ENCODE peak calls at places on chromosomes 16 and 17, in six cellular contexts. E is right atrium auricular region; L is activated naive CD4-positive, alpha-beta T cell; N is CD8-positive, alpha-beta memory T cell; Y is NCI-H1417; P is thyroid gland. S is an unnamed sample.

GRCh38 chr17:2795412-2796163 is 650 bp upstream of the RAP1GAP2 start:
- DNase-seq in E (no peak), L (no peak), N (no peak), Y (no peak), P (no peak), S (no peak)

GRCh38 chr16:17173134-17173729 is 297.5 kb downstream of the XYLT1 start:
- DNase-seq in E (peak; percentile 74), L (no peak), N (no peak), Y (no peak), P (peak; percentile 16), S (no peak)

GRCh38 chr17:32349854-32350661 is at the start of gene ZNF207:
- DNase-seq in E (peak; percentile 96), L (peak; percentile 81), N (peak; percentile 93), Y (peak; percentile 98), P (peak; percentile 94), S (peak; percentile 88)

GRCh38 chr17:40072481-40073346 is 9.9 kb downstream of the THRA start:
- DNase-seq in E (no peak), L (no peak), N (no peak), Y (no peak), P (peak; percentile 89), S (no peak)

GRCh38 chr17:43398724-43399595 is at the start of gene ARL4D:
- DNase-seq in E (peak; percentile 93), L (peak; percentile 43), N (peak; percentile 87), Y (peak; percentile 91), P (peak; percentile 96), S (no peak)

GRCh38 chr17:73474370-73474988 is 162.7 kb upstream of the CDC42EP4 start:
- DNase-seq in E (peak; percentile 76), L (no peak), N (no peak), Y (peak; percentile 57), P (peak; percentile 26), S (no peak)

GRCh38 chr16:3842994-3843393 is 37.5 kb downstream of the CREBBP start:
- DNase-seq in E (no peak), L (no peak), N (no peak), Y (no peak), P (no peak), S (no peak)

GRCh38 chr17:4696432-4696796 is 7.5 kb downstream of the PELP1 start:
- DNase-seq in E (no peak), L (no peak), N (no peak), Y (no peak), P (no peak), S (no peak)

GRCh38 chr16:68227850-68228553 is 7.9 kb downstream of the ESRP2 start:
- DNase-seq in E (peak; percentile 58), L (no peak), N (no peak), Y (no peak), P (peak; percentile 57), S (no peak)

GRCh38 chr17:10754109-10754508 is 24.3 kb upstream of the TMEM220 start:
- DNase-seq in E (no peak), L (no peak), N (no peak), Y (no peak), P (peak; percentile 30), S (no peak)

GRCh38 chr17:82887255-82888164 is 47.7 kb upstream of the ZNF750 start:
- DNase-seq in E (no peak), L (no peak), N (no peak), Y (no peak), P (no peak), S (no peak)

GRCh38 chr17:9086577-9086976 is 65.3 kb downstream of the NTN1 start:
- DNase-seq in E (no peak), L (no peak), N (no peak), Y (no peak), P (no peak), S (no peak)

GRCh38 chr16:89583197-89583894 is 7.8 kb downstream of the CPNE7 start:
- DNase-seq in E (no peak), L (no peak), N (no peak), Y (no peak), P (no peak), S (no peak)

GRCh38 chr17:42097691-42098661 is at the start of gene ZNF385C:
- DNase-seq in E (no peak), L (no peak), N (peak; percentile 43), Y (peak; percentile 50), P (no peak), S (no peak)

GRCh38 chr16:68179196-68179795 is 56.6 kb downstream of the ESRP2 start:
- DNase-seq in E (no peak), L (no peak), N (no peak), Y (no peak), P (no peak), S (no peak)

GRCh38 chr16:75065149-75065807 is 51.3 kb downstream of the LDHD start:
- DNase-seq in E (no peak), L (no peak), N (peak; percentile 23), Y (no peak), P (peak; percentile 47), S (no peak)

GRCh38 chr17:46977348-46977747 is 1.7 kb downstream of the RPRML start:
- DNase-seq in E (no peak), L (no peak), N (no peak), Y (peak; percentile 5), P (peak; percentile 18), S (no peak)

GRCh38 chr17:6070280-6070894 is at the start of gene WSCD1:
- DNase-seq in E (no peak), L (no peak), N (no peak), Y (peak; percentile 50), P (peak; percentile 29), S (no peak)

GRCh38 chr17:29973005-29973404 is 31.6 kb downstream of the EFCAB5 start:
- DNase-seq in E (no peak), L (no peak), N (no peak), Y (peak; percentile 41), P (no peak), S (no peak)

GRCh38 chr16:64065523-64065922 is 1056.3 kb downstream of the CDH11 start:
- DNase-seq in E (no peak), L (no peak), N (no peak), Y (no peak), P (no peak), S (no peak)

GRCh38 chr16:4529085-4530060 is 9.2 kb downstream of the CDIP1 start:
- DNase-seq in E (no peak), L (no peak), N (no peak), Y (peak; percentile 54), P (peak; percentile 30), S (no peak)

GRCh38 chr17:38326996-38327792 is 16.6 kb downstream of the GPR179 start:
- DNase-seq in E (no peak), L (no peak), N (no peak), Y (no peak), P (no peak), S (no peak)

GRCh38 chr17:29972277-29972676 is 30.8 kb downstream of the EFCAB5 start:
- DNase-seq in E (no peak), L (no peak), N (no peak), Y (peak; percentile 94), P (no peak), S (no peak)

GRCh38 chr16:2370725-2371124 is 30.2 kb upstream of the ABCA3 start:
- DNase-seq in E (no peak), L (no peak), N (no peak), Y (no peak), P (no peak), S (no peak)

GRCh38 chr16:88957887-88958577 is 19.0 kb downstream of the CBFA2T3 start:
- DNase-seq in E (no peak), L (no peak), N (no peak), Y (no peak), P (no peak), S (no peak)